ENCODE peak calls at places on chromosome 21, in six cellular contexts. Z is SK-N-SH; Q is IMR-90; I is heart left ventricle; P is pancreas; K is CD4-positive, alpha-beta T cell. G is an unnamed sample.

GRCh38 chr21:25427828-25428227 is 179.5 kb downstream of the MRPL39 start:
- DNase-seq in Z (no peak), Q (no peak), I (no peak), P (no peak), K (no peak), G (no peak)

GRCh38 chr21:14841511-14842472 is 223.0 kb downstream of the NRIP1 start:
- DNase-seq in Z (no peak), Q (no peak), I (peak), P (peak), K (no peak), G (peak)

GRCh38 chr21:15870819-15871218 is 141.0 kb downstream of the USP25 start:
- DNase-seq in Z (no peak), Q (no peak), I (no peak), P (no peak), K (no peak), G (no peak)

GRCh38 chr21:44800971-44801467 is 601 bp downstream of the UBE2G2 start:
- DNase-seq in Z (peak), Q (peak), I (no peak), P (no peak), K (peak), G (no peak)

GRCh38 chr21:18298228-18298627 is 53.6 kb downstream of the CHODL start:
- DNase-seq in Z (no peak), Q (no peak), I (no peak), P (no peak), K (no peak), G (no peak)

GRCh38 chr21:15421521-15421920 is 308.3 kb upstream of the USP25 start:
- DNase-seq in Z (no peak), Q (no peak), I (no peak), P (no peak), K (no peak), G (no peak)

GRCh38 chr21:30340714-30341573 is 3.5 kb upstream of the KRTAP27-1 start:
- DNase-seq in Z (peak), Q (peak), I (no peak), P (peak), K (peak), G (no peak)

GRCh38 chr21:44741921-44742320 is 30.5 kb upstream of the TSPEAR start:
- DNase-seq in Z (no peak), Q (no peak), I (no peak), P (no peak), K (no peak), G (no peak)

GRCh38 chr21:31337991-31338891 is 5.8 kb downstream of the TIAM1 start:
- DNase-seq in Z (no peak), Q (no peak), I (no peak), P (no peak), K (no peak), G (no peak)

GRCh38 chr21:44724166-44724565 is 12.8 kb upstream of the TSPEAR start:
- DNase-seq in Z (no peak), Q (no peak), I (no peak), P (no peak), K (no peak), G (no peak)

GRCh38 chr21:14120091-14120734 is 90.5 kb downstream of the LIPI start:
- DNase-seq in Z (peak), Q (peak), I (no peak), P (no peak), K (no peak), G (no peak)

GRCh38 chr21:42640486-42640885 is 12.9 kb upstream of the PDE9A start:
- DNase-seq in Z (no peak), Q (no peak), I (peak), P (no peak), K (no peak), G (peak)

GRCh38 chr21:42652527-42653491 is 612 bp upstream of the PDE9A start:
- DNase-seq in Z (peak), Q (peak), I (peak), P (peak), K (no peak), G (peak)

GRCh38 chr21:17461582-17461981 is 51.3 kb upstream of the CXADR start:
- DNase-seq in Z (no peak), Q (peak), I (no peak), P (no peak), K (no peak), G (no peak)

GRCh38 chr21:46051379-46051770 is 46.5 kb upstream of the COL6A2 start:
- DNase-seq in Z (no peak), Q (no peak), I (no peak), P (no peak), K (no peak), G (no peak)

GRCh38 chr21:39319814-39320332 is 6.4 kb upstream of the BRWD1 start:
- DNase-seq in Z (no peak), Q (peak), I (no peak), P (no peak), K (no peak), G (no peak)

GRCh38 chr21:45330075-45330781 is 42.5 kb upstream of the POFUT2 start:
- DNase-seq in Z (no peak), Q (peak), I (peak), P (peak), K (no peak), G (peak)

GRCh38 chr21:45593162-45594022 is 50.1 kb upstream of the PCBP3 start:
- DNase-seq in Z (no peak), Q (no peak), I (no peak), P (peak), K (no peak), G (no peak)

GRCh38 chr21:44432841-44433790 is 22.2 kb upstream of the LRRC3 start:
- DNase-seq in Z (peak), Q (no peak), I (peak), P (peak), K (no peak), G (no peak)

GRCh38 chr21:45923146-45923545 is 58.4 kb upstream of the COL6A1 start:
- DNase-seq in Z (peak), Q (peak), I (peak), P (peak), K (peak), G (peak)

GRCh38 chr21:45894107-45894810 is 87.3 kb upstream of the COL6A1 start:
- DNase-seq in Z (peak), Q (peak), I (peak), P (peak), K (no peak), G (peak)

DNA sequence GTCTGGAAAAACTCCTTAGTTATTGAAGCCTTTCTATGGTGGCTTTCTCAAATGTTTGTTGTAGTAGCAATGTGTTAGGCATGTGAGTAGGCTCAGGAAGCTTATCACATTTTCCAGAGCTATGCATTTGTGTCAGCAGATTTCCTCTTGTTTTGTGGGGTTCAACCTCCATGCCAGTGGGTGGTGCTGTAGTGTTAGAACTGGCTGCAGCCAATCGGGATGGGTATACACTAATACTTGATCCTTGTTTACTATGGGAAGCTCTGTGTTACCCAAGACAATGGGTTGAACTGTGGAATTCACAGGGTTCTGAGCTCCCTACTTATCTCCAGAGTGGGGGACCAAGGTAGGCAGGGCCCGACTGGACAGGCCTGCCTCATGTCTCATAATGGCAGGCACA is 348.5 kb upstream of the ADAMTS5 start:
- DNase-seq in Z (no peak), Q (no peak), I (no peak), P (no peak), K (no peak), G (peak)
- TF ChIP-seq CTCF in Z (no peak), Q (no peak), I (no peak), P (no peak), K (no peak), G (no peak)

DNA sequence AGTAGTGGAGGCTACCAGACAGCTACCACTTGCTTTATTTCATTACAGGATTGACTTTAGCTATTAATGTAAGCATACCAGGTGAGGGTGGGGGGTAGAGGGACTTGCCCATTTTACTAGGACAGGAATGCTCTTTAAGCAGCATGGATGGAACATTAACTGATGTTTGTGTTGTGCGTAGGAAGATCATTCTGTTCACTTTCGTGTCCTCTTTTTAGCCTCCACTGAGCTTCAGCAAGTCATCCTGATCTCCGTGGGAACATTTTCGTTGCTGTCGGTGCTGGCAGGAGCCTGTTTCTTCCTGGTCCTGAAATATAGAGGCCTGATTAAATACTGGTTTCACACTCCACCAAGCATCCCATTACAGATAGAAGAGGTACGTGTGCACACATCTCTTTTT is 29.3 kb downstream of the IFNGR2 start:
- DNase-seq in Z (no peak), Q (no peak), I (no peak), P (no peak), K (no peak), G (no peak)
- H3K27ac ChIP-seq in Z (no peak), Q (no peak), I (no peak), P (no peak), K (no peak), G (no peak)

GRCh38 chr21:21003701-21004100 is 5.5 kb downstream of the NCAM2 start:
- DNase-seq in Z (peak), Q (peak), I (no peak), P (no peak), K (no peak), G (no peak)
- TF ChIP-seq CTCF in Z (peak), Q (peak), I (peak), P (no peak), K (no peak), G (no peak)

GRCh38 chr21:36863260-36863659 is 103.2 kb downstream of the HLCS start:
- DNase-seq in Z (no peak), Q (no peak), I (no peak), P (no peak), K (no peak), G (no peak)

GRCh38 chr21:36861924-36862323 is 104.5 kb downstream of the HLCS start:
- DNase-seq in Z (no peak), Q (peak), I (no peak), P (no peak), K (no peak), G (no peak)

GRCh38 chr21:36861595-36861883 is 104.9 kb downstream of the HLCS start:
- DNase-seq in Z (no peak), Q (peak), I (no peak), P (no peak), K (no peak), G (no peak)

GRCh38 chr21:36859744-36860501 is 106.5 kb downstream of the HLCS start:
- DNase-seq in Z (peak), Q (peak), I (peak), P (peak), K (no peak), G (peak)

DNA sequence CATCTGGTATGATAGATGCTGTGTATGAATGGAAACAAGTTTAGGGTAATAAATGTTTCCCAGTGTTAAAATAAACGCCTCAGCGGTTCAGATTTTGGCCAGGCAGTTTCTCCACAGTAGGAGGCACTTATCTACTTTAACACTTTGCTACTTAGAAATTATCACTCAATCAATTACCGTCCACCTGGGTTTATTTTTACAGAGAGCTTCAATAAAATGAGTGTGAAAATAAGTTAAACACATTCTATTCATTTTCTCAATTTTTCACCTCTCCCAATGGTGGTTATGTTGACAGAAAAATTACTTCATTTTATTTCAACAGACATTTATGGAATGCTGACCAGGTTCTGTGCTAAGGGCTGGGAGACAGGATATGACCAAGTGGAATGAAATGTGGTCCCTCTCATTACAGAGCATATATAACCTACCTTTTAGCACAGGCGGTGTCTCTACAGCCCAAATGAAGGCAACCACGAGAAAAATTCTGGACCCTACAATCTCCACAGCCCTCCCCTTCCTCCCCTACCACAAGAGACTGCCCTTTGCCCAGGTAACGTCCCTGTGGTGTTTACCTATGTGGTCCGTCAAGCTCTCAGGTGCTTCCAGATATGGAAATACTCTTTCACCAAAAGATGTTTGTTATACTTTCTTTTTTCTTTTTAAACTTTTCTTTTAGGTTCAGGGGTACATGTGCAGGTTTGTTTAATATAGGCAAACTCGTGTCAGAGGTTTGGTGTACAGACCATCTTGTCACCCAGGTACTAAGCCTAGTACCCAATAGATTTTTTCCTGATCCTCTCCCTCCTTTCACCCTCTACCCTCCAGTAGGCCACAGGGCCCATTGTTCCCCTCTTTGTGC is 105.5 kb downstream of the HLCS start:
- DNase-seq in Z (no peak), Q (peak), I (no peak), P (no peak), K (no peak), G (no peak)
- H3K27ac ChIP-seq in Z (peak), Q (peak), I (peak), P (peak), K (no peak), G (no peak)

GRCh38 chr21:35340273-35340672 is 291.2 kb upstream of the RUNX1 start:
- DNase-seq in Z (no peak), Q (no peak), I (no peak), P (no peak), K (no peak), G (no peak)
- TF ChIP-seq CTCF in Z (no peak), Q (no peak), I (no peak), P (no peak), K (peak), G (no peak)

GRCh38 chr21:41166947-41167346 is 1.0 kb upstream of the BACE2 start:
- DNase-seq in Z (peak), Q (no peak), I (no peak), P (no peak), K (no peak), G (no peak)
- H3K27ac ChIP-seq in Z (no peak), Q (peak), I (peak), P (peak), K (no peak), G (peak)

G was measured in left lung.